ENCODE peak calls at places on chromosomes 16 and 17, in seven cellular contexts. D, K, M, B, O, A and E are unnamed samples.

GRCh38 chr16:30350134-30350871 is 4.8 kb downstream of the CD2BP2 start:
- DNase-seq in D (no peak), K (no peak), M (no peak), B (no peak), O (no peak), A (peak), E (peak)

GRCh38 chr17:71792966-71793365 is 327.9 kb upstream of the SOX9 start:
- DNase-seq in D (peak), K (no peak), M (no peak), B (no peak), O (no peak), A (peak), E (no peak)

GRCh38 chr16:4111748-4112696 is 4.2 kb downstream of the ADCY9 start:
- DNase-seq in D (no peak), K (no peak), M (no peak), B (no peak), O (no peak), A (peak), E (peak)

GRCh38 chr17:10091051-10091450 is 107.4 kb downstream of the GAS7 start:
- DNase-seq in D (no peak), K (no peak), M (no peak), B (no peak), O (no peak), A (no peak), E (no peak)

GRCh38 chr17:77365584-77366186 is 224.9 kb downstream of the SEC14L1 start:
- DNase-seq in D (peak), K (peak), M (no peak), B (peak), O (no peak), A (peak), E (peak)

GRCh38 chr16:55534773-55535172 is 25.9 kb downstream of the LPCAT2 start:
- DNase-seq in D (no peak), K (no peak), M (no peak), B (no peak), O (peak), A (no peak), E (no peak)

GRCh38 chr16:89164436-89164835 is 7.1 kb upstream of the CDH15 start:
- DNase-seq in D (no peak), K (no peak), M (peak), B (no peak), O (no peak), A (no peak), E (no peak)

GRCh38 chr17:81935709-81936084 is 1.4 kb downstream of the PYCR1 start:
- DNase-seq in D (no peak), K (no peak), M (no peak), B (no peak), O (no peak), A (no peak), E (no peak)

GRCh38 chr16:72203401-72203800 is 31.4 kb upstream of the PMFBP1 start:
- DNase-seq in D (no peak), K (no peak), M (no peak), B (no peak), O (peak), A (peak), E (no peak)

GRCh38 chr17:59534583-59534982 is 30.8 kb upstream of the DHX40 start:
- DNase-seq in D (no peak), K (no peak), M (no peak), B (no peak), O (peak), A (no peak), E (no peak)

GRCh38 chr17:21373034-21373433 is 3.1 kb upstream of the KCNJ12 start:
- DNase-seq in D (peak), K (no peak), M (no peak), B (no peak), O (peak), A (no peak), E (no peak)

GRCh38 chr17:57257911-57258885 is 1.9 kb downstream of the MSI2 start:
- DNase-seq in D (no peak), K (no peak), M (no peak), B (no peak), O (no peak), A (peak), E (peak)

GRCh38 chr16:31010539-31010938 is at the start of gene STX1B:
- DNase-seq in D (no peak), K (peak), M (peak), B (no peak), O (no peak), A (peak), E (no peak)

GRCh38 chr17:21129023-21129681 is 2.4 kb downstream of the DHRS7B start:
- DNase-seq in D (peak), K (no peak), M (no peak), B (no peak), O (no peak), A (peak), E (peak)

GRCh38 chr16:68086336-68086821 is 1.2 kb downstream of the NFATC3 start:
- DNase-seq in D (no peak), K (no peak), M (no peak), B (no peak), O (no peak), A (peak), E (peak)

GRCh38 chr17:63153488-63153887 is 187.5 kb downstream of the TANC2 start:
- DNase-seq in D (no peak), K (no peak), M (no peak), B (no peak), O (no peak), A (no peak), E (no peak)

GRCh38 chr16:70573451-70574121 is 50.0 kb downstream of the SF3B3 start:
- DNase-seq in D (peak), K (no peak), M (no peak), B (peak), O (no peak), A (peak), E (no peak)

GRCh38 chr16:66563574-66564334 is 2.5 kb upstream of the CMTM1 start:
- DNase-seq in D (no peak), K (no peak), M (no peak), B (no peak), O (no peak), A (no peak), E (no peak)

GRCh38 chr17:57114085-57114673 is 29.1 kb downstream of the AKAP1 start:
- DNase-seq in D (no peak), K (no peak), M (peak), B (peak), O (peak), A (no peak), E (peak)

GRCh38 chr17:75289832-75290337 is 652 bp upstream of the SLC25A19 start:
- DNase-seq in D (no peak), K (no peak), M (no peak), B (peak), O (peak), A (peak), E (peak)

GRCh38 chr16:11066231-11066870 is 122.0 kb downstream of the CLEC16A start:
- DNase-seq in D (no peak), K (no peak), M (no peak), B (no peak), O (no peak), A (no peak), E (no peak)

GRCh38 chr16:56990407-56991286 is 1.3 kb downstream of the NLRC5 start:
- DNase-seq in D (no peak), K (no peak), M (no peak), B (no peak), O (peak), A (no peak), E (no peak)

GRCh38 chr17:7916799-7917198 is 710 bp upstream of the RNF227 start:
- DNase-seq in D (no peak), K (no peak), M (no peak), B (no peak), O (no peak), A (no peak), E (no peak)

GRCh38 chr17:383771-384621 is 31.4 kb upstream of the RPH3AL start:
- DNase-seq in D (no peak), K (no peak), M (no peak), B (no peak), O (no peak), A (no peak), E (no peak)